ENCODE peak calls at places on chromosomes 4 and X, in six cellular contexts. C, T, Z, U, V and A are unnamed samples.

GRCh38 chrX:34483980-34484379 is 173.1 kb downstream of the TMEM47 start:
- DNase-seq in C (no peak), U (no peak), Z (no peak), T (no peak), V (no peak), A (no peak)

GRCh38 chr4:24010994-24011393 is 121.1 kb upstream of the PPARGC1A start:
- DNase-seq in T (no peak), V (no peak), Z (no peak), U (no peak), C (no peak), A (no peak)

GRCh38 chrX:96455078-96455477 is 229.6 kb upstream of the DIAPH2 start:
- DNase-seq in V (no peak), Z (no peak), C (no peak), U (no peak), T (no peak), A (no peak)

GRCh38 chr4:12172198-12172970 is 743.7 kb upstream of the HS3ST1 start:
- DNase-seq in T (no peak), C (no peak), U (no peak), Z (no peak), V (no peak), A (no peak)

GRCh38 chr4:16626945-16627344 is 271.5 kb downstream of the LDB2 start:
- DNase-seq in V (no peak), T (no peak), U (no peak), C (peak), Z (no peak), A (no peak)

GRCh38 chrX:29662759-29663503 is 552.4 kb upstream of the MAGEB2 start:
- DNase-seq in Z (peak), C (peak), U (no peak), V (no peak), T (no peak), A (no peak)

GRCh38 chr4:152581536-152582160 is 45.8 kb upstream of the FBXW7 start:
- DNase-seq in U (no peak), T (no peak), C (no peak), V (no peak), Z (no peak), A (no peak)

GRCh38 chr4:41366911-41367517 is 110.3 kb downstream of the UCHL1 start:
- DNase-seq in U (no peak), C (no peak), V (no peak), Z (no peak), T (no peak), A (no peak)

GRCh38 chr4:110970642-110971041 is 347.8 kb upstream of the PITX2 start:
- DNase-seq in Z (no peak), T (no peak), C (peak), V (peak), U (no peak), A (no peak)

GRCh38 chr4:118086334-118086733 is 52.0 kb downstream of the NDST3 start:
- DNase-seq in U (no peak), C (peak), Z (peak), V (no peak), T (no peak), A (no peak)

GRCh38 chr4:6917445-6918241 is 8.0 kb downstream of the TBC1D14 start:
- DNase-seq in C (no peak), U (no peak), T (peak), Z (peak), V (peak), A (no peak)

GRCh38 chrX:38796926-38797325 is 4.3 kb upstream of the MID1IP1 start:
- DNase-seq in U (no peak), Z (no peak), C (no peak), T (no peak), V (no peak), A (no peak)

GRCh38 chrX:79153348-79153747 is 8.9 kb downstream of the GPR174 start:
- DNase-seq in T (no peak), U (no peak), V (no peak), C (no peak), Z (no peak), A (no peak)

GRCh38 chr4:10926025-10926424 is 241.5 kb upstream of the CLNK start:
- DNase-seq in Z (no peak), U (no peak), C (no peak), V (no peak), T (no peak), A (no peak)